ENCODE peak calls at places on chromosomes 6 and 20, in nine cellular contexts. W, R, F, C, U, I, B, G and N are unnamed samples.

GRCh38 chr6:7578949-7579348 is 11.0 kb upstream of the SNRNP48 start:
- DNase-seq in W (no peak), R (no peak), F (no peak), C (no peak), U (no peak), I (no peak), B (no peak), G (no peak), N (no peak)

GRCh38 chr6:157982580-157983438 is 1.1 kb downstream of the SYNJ2 start:
- DNase-seq in W (no peak), R (no peak), F (no peak), C (peak), U (no peak), I (no peak), B (peak), G (peak), N (no peak)

GRCh38 chr20:37956099-37956498 is 53.2 kb downstream of the VSTM2L start:
- DNase-seq in W (peak), R (no peak), F (no peak), C (no peak), U (no peak), I (no peak), B (no peak), G (no peak), N (no peak)

GRCh38 chr6:105733556-105734162 is 330.8 kb upstream of the PREP start:
- DNase-seq in W (peak), R (no peak), F (no peak), C (peak), U (no peak), I (no peak), B (peak), G (peak), N (no peak)

GRCh38 chr20:33796263-33796906 is 14.8 kb upstream of the CHMP4B start:
- DNase-seq in W (peak), R (no peak), F (peak), C (no peak), U (no peak), I (no peak), B (no peak), G (no peak), N (no peak)

GRCh38 chr20:23585449-23585807 is 17.1 kb upstream of the CST9L start:
- DNase-seq in W (no peak), R (no peak), F (no peak), C (no peak), U (no peak), I (no peak), B (no peak), G (no peak), N (no peak)

GRCh38 chr6:81171991-81172740 is 580.3 kb downstream of the TENT5A start:
- DNase-seq in W (no peak), R (no peak), F (no peak), C (no peak), U (no peak), I (no peak), B (no peak), G (peak), N (no peak)

GRCh38 chr20:38067717-38068365 is 34.3 kb downstream of the RPRD1B start:
- DNase-seq in W (no peak), R (no peak), F (no peak), C (no peak), U (no peak), I (no peak), B (no peak), G (peak), N (no peak)

GRCh38 chr6:127342296-127342945 is 988 bp downstream of the ECHDC1 start:
- DNase-seq in W (peak), R (no peak), F (no peak), C (peak), U (no peak), I (no peak), B (peak), G (peak), N (no peak)